ENCODE peak calls at places on chromosome 1, in five cellular contexts. N, B, J, Y and Z are unnamed samples.

GRCh38 chr1:109632671-109633346 is 13.2 kb downstream of the AMPD2 start:
- DNase-seq in B (no peak), N (no peak), J (no peak), Y (no peak), Z (no peak)

GRCh38 chr1:47848985-47849610 is 148.1 kb downstream of the TRABD2B start:
- DNase-seq in J (no peak), Y (no peak), N (no peak), B (no peak), Z (no peak)

GRCh38 chr1:16158993-16159831 is 3.3 kb upstream of the EPHA2 start:
- DNase-seq in B (no peak), Y (no peak), N (no peak), J (no peak), Z (no peak)

GRCh38 chr1:1628656-1629429 is 3.1 kb upstream of the MMP23B start:
- DNase-seq in N (no peak), B (peak; percentile 36), J (no peak), Y (no peak), Z (no peak)

GRCh38 chr1:7495894-7496293 is 275.2 kb upstream of the VAMP3 start:
- DNase-seq in J (no peak), B (no peak), Y (no peak), N (no peak), Z (no peak)

GRCh38 chr1:25608488-25609178 is 8.0 kb upstream of the MAN1C1 start:
- DNase-seq in Y (peak; percentile 81), N (peak; percentile 74), B (peak; percentile 85), J (no peak), Z (peak; percentile 35)

GRCh38 chr1:217106231-217106630 is 383.0 kb upstream of the ESRRG start:
- DNase-seq in J (no peak), N (no peak), Y (no peak), B (no peak), Z (peak; percentile 35)

GRCh38 chr1:85328713-85329376 is 52.4 kb upstream of the BCL10 start:
- DNase-seq in N (peak; percentile 99), J (peak; percentile 97), Y (peak; percentile 38), B (no peak), Z (peak; percentile 99)

GRCh38 chr1:39452540-39452939 is 38.9 kb upstream of the BMP8A start:
- DNase-seq in Y (no peak), N (no peak), J (no peak), B (no peak), Z (no peak)

GRCh38 chr1:53025034-53025777 is 36.8 kb upstream of the PODN start:
- DNase-seq in N (peak; percentile 83), J (peak; percentile 31), B (no peak), Y (no peak), Z (no peak)

GRCh38 chr1:10152709-10153284 is 57.6 kb upstream of the KIF1B start:
- DNase-seq in N (peak; percentile 58), B (peak; percentile 14), J (no peak), Y (peak; percentile 66), Z (no peak)

GRCh38 chr1:6880951-6881690 is 95.9 kb downstream of the CAMTA1 start:
- DNase-seq in N (no peak), Y (no peak), B (no peak), J (no peak), Z (no peak)

GRCh38 chr1:94542088-94542671 is 621 bp upstream of the F3 start:
- DNase-seq in N (no peak), J (peak; percentile 75), B (no peak), Y (no peak), Z (no peak)

GRCh38 chr1:234226819-234227165 is 146.5 kb upstream of the COA6 start:
- DNase-seq in J (no peak), N (no peak), B (no peak), Y (no peak), Z (no peak)

GRCh38 chr1:240524356-240525071 is 87.4 kb downstream of the GREM2 start:
- DNase-seq in J (no peak), N (peak; percentile 49), B (no peak), Y (no peak), Z (no peak)

GRCh38 chr1:175648927-175649326 is 94.5 kb downstream of the TNR start:
- DNase-seq in Y (no peak), J (no peak), N (no peak), B (no peak), Z (no peak)

GRCh38 chr1:73556270-73556669 is 641.7 kb downstream of the LRRIQ3 start:
- DNase-seq in J (no peak), Y (no peak), N (no peak), B (no peak), Z (no peak)

GRCh38 chr1:202710070-202711025 is at the start of gene SYT2:
- DNase-seq in B (no peak), Y (peak; percentile 57), N (no peak), J (no peak), Z (no peak)

GRCh38 chr1:50967416-50968020 is 2.5 kb upstream of the CDKN2C start:
- DNase-seq in J (no peak), N (peak; percentile 55), Y (no peak), B (peak; percentile 11), Z (no peak)